ENCODE peak calls at places on chromosomes 13 and 19, in four cellular contexts. Y, K, D and B are unnamed samples.

GRCh38 chr13:22735381-22735995 is 445.3 kb upstream of the SGCG start:
- DNase-seq in Y (no peak), K (no peak), D (no peak), B (no peak)

GRCh38 chr13:76516013-76516412 is 370.2 kb downstream of the KCTD12 start:
- DNase-seq in Y (no peak), K (peak), D (no peak), B (no peak)

GRCh38 chr13:97295279-97296182 is 73.4 kb downstream of the MBNL2 start:
- DNase-seq in Y (no peak), K (peak), D (no peak), B (no peak)

GRCh38 chr13:50991624-50992610 is 82.3 kb downstream of the RNASEH2B start:
- DNase-seq in Y (no peak), K (no peak), D (no peak), B (no peak)

GRCh38 chr13:113410472-113411201 is 42.7 kb downstream of the ADPRHL1 start:
- DNase-seq in Y (no peak), K (peak), D (no peak), B (no peak)

GRCh38 chr19:2333807-2334211 is 5.3 kb downstream of the SPPL2B start:
- DNase-seq in Y (no peak), K (no peak), D (no peak), B (no peak)

GRCh38 chr13:90683711-90684131 is 663.8 kb upstream of the MIR17HG start:
- DNase-seq in Y (no peak), K (no peak), D (no peak), B (no peak)

GRCh38 chr19:38543807-38544568 is 73.8 kb downstream of the MAP4K1 start:
- DNase-seq in Y (no peak), K (peak), D (no peak), B (peak)

GRCh38 chr19:33902802-33903488 is 106.3 kb downstream of the KCTD15 start:
- DNase-seq in Y (no peak), K (no peak), D (no peak), B (no peak)

GRCh38 chr19:3146677-3147100 is 10.9 kb downstream of the GNA15 start:
- DNase-seq in Y (no peak), K (no peak), D (peak), B (no peak)

GRCh38 chr19:10334340-10335148 is 1.2 kb upstream of the RAVER1 start:
- DNase-seq in Y (no peak), K (peak), D (peak), B (peak)

GRCh38 chr13:92164822-92165221 is 766.4 kb downstream of the GPC5 start:
- DNase-seq in Y (peak), K (no peak), D (no peak), B (peak)

GRCh38 chr13:63209330-63210017 is 1793.8 kb upstream of the PCDH20 start:
- DNase-seq in Y (no peak), K (no peak), D (no peak), B (no peak)

GRCh38 chr13:90201198-90201597 is 1146.3 kb upstream of the MIR17HG start:
- DNase-seq in Y (no peak), K (peak), D (no peak), B (no peak)